ENCODE peak calls at places on chromosomes 1 and 21, in four cellular contexts. C, E, N and J are unnamed samples. For H3K4me1, the result is how much of the 10 kb centered on the place peaks cover.

GRCh38 chr1:241533375-241534115 is 1.4 kb downstream of the KMO start:
- DNase-seq in C (no peak), E (no peak), N (no peak), J (no peak)

GRCh38 chr1:44645466-44646244 is 28.6 kb downstream of the TMEM53 start:
- DNase-seq in C (no peak), E (no peak), N (peak), J (no peak)

GRCh38 chr1:41856361-41857285 is 62.1 kb downstream of the HIVEP3 start:
- DNase-seq in C (no peak), E (no peak), N (no peak), J (no peak)

GRCh38 chr21:34722684-34723300 is 54.0 kb downstream of the CLIC6 start:
- DNase-seq in C (no peak), E (peak), N (no peak), J (peak)

GRCh38 chr21:24375201-24375600 is 1232.1 kb downstream of the MRPL39 start:
- DNase-seq in C (no peak), E (no peak), N (no peak), J (no peak)

GRCh38 chr1:196302981-196303380 is 305.3 kb downstream of the KCNT2 start:
- DNase-seq in C (no peak), E (peak), N (no peak), J (no peak)

GRCh38 chr1:51648180-51649109 is 31.6 kb downstream of the OSBPL9 start:
- DNase-seq in C (no peak), E (no peak), N (no peak), J (no peak)

GRCh38 chr21:21029159-21029558 is 30.9 kb downstream of the NCAM2 start:
- DNase-seq in C (no peak), E (no peak), N (no peak), J (no peak)

GRCh38 chr1:107530543-107530942 is 389.7 kb downstream of the NTNG1 start:
- DNase-seq in C (no peak), E (no peak), N (no peak), J (no peak)

GRCh38 chr1:161421456-161421855 is 53.8 kb upstream of the CFAP126 start:
- DNase-seq in C (no peak), E (no peak), N (no peak), J (no peak)

GRCh38 chr1:179921472-179921871 is 33.1 kb upstream of the CEP350 start:
- DNase-seq in C (no peak), E (peak), N (no peak), J (no peak)

GRCh38 chr1:235876292-235876914 is 9.7 kb upstream of the LYST start:
- DNase-seq in C (no peak), E (no peak), N (no peak), J (peak)

GRCh38 chr1:183870351-183871077 is 65.6 kb downstream of the RGL1 start:
- DNase-seq in C (no peak), E (no peak), N (peak), J (no peak)

GRCh38 chr21:27572681-27573080 is 605.8 kb upstream of the ADAMTS5 start:
- DNase-seq in C (no peak), E (no peak), N (no peak), J (no peak)

GRCh38 chr1:240906477-240906876 is 294.5 kb upstream of the GREM2 start:
- DNase-seq in C (no peak), E (no peak), N (no peak), J (no peak)

GRCh38 chr1:203302894-203303293 is 2.4 kb upstream of the BTG2 start:
- DNase-seq in C (no peak), E (no peak), N (no peak), J (no peak)
- H3K4me3 ChIP-seq in C (no peak), E (no peak), N (no peak), J (no peak)

DNA sequence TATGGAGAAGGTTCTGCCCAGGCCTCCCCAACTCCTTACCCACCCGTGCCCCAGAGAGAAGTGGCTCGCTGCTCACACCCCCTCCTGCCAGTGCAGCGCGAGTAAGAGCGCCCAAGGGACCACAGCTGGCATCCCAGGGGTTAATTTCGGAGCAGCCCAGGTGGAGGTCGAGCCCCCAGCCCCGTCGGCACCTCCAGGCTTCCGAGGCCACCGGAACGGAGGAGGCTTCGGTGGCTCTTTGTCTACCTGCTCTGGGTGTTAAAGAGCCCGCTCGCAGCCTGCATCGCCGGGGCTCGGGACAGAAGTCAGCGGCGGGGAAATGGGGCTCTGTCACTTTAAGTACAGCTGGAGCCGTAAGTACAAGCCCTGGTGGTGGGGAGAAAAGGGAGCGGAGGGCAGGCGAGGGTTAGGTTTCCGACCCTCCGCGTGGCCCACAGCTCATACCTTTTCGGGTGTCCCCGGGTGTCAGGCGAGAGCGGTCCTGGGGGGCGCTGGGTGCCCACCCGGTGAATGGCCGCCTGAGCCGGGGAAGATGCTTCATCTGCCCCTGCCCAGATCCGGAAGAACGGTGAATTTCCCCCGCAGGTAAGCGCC is 89.4 kb upstream of the IPO9 start:
- DNase-seq in C (no peak), E (no peak), N (peak), J (peak)
- H3K4me1 ChIP-seq in C (under half), E (half or more), N (half or more), J (under half)

GRCh38 chr1:175201061-175201508 is 8.5 kb upstream of the KIAA0040 start:
- DNase-seq in C (no peak), E (no peak), N (no peak), J (no peak)
- H3K27ac ChIP-seq in C (no peak), E (no peak), N (peak), J (no peak)

GRCh38 chr1:19668893-19669292 is 4.2 kb downstream of the HTR6 start:
- DNase-seq in C (no peak), E (no peak), N (no peak), J (no peak)

GRCh38 chr1:19665456-19666138 is 922 bp downstream of the HTR6 start:
- DNase-seq in C (no peak), E (no peak), N (no peak), J (no peak)

GRCh38 chr1:19665044-19665455 is 375 bp downstream of the HTR6 start:
- DNase-seq in C (no peak), E (no peak), N (no peak), J (no peak)

GRCh38 chr1:19664453-19665043 is at the start of gene HTR6:
- DNase-seq in C (no peak), E (no peak), N (no peak), J (peak)

DNA sequence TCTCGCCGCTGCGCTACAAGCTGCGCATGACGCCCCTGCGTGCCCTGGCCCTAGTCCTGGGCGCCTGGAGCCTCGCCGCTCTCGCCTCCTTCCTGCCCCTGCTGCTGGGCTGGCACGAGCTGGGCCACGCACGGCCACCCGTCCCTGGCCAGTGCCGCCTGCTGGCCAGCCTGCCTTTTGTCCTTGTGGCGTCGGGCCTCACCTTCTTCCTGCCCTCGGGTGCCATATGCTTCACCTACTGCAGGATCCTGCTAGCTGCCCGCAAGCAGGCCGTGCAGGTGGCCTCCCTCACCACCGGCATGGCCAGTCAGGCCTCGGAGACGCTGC is 1.4 kb downstream of the HTR6 start:
- DNase-seq in C (no peak), E (no peak), N (no peak), J (no peak)
- H3K4me3 ChIP-seq in C (no peak), E (no peak), N (no peak), J (no peak)